ENCODE peak calls at places on chromosomes 3 and 15, in six cellular contexts. One of them, this sample, is unnamed.

GRCh38 chr3:106085998-106086397 is 217.2 kb upstream of the CBLB start:
- DNase-seq in K562: no peak
- DNase-seq in SK-N-SH: no peak
- DNase-seq in HepG2: no peak
- DNase-seq in GM12878: no peak
- DNase-seq in H1: no peak
- DNase-seq in this sample: no peak

GRCh38 chr15:95842576-95842975 is 487.9 kb upstream of the NR2F2 start:
- DNase-seq in K562: no peak
- DNase-seq in SK-N-SH: no peak
- DNase-seq in HepG2: no peak
- DNase-seq in GM12878: no peak
- DNase-seq in H1: no peak
- DNase-seq in this sample: no peak

GRCh38 chr15:78004919-78005634 is 72.4 kb downstream of the TBC1D2B start:
- DNase-seq in K562: no peak
- DNase-seq in SK-N-SH: peak
- DNase-seq in HepG2: no peak
- DNase-seq in GM12878: no peak
- DNase-seq in H1: no peak
- DNase-seq in this sample: peak

GRCh38 chr15:70793694-70794093 is 30.3 kb upstream of the UACA start:
- DNase-seq in K562: no peak
- DNase-seq in SK-N-SH: no peak
- DNase-seq in HepG2: no peak
- DNase-seq in GM12878: no peak
- DNase-seq in H1: no peak
- DNase-seq in this sample: no peak

GRCh38 chr3:124532071-124532470 is 198.2 kb upstream of the UMPS start:
- DNase-seq in K562: no peak
- DNase-seq in SK-N-SH: no peak
- DNase-seq in HepG2: no peak
- DNase-seq in GM12878: no peak
- DNase-seq in H1: no peak
- DNase-seq in this sample: no peak

GRCh38 chr15:78921517-78921916 is 23.3 kb downstream of the CTSH start:
- DNase-seq in K562: no peak
- DNase-seq in SK-N-SH: no peak
- DNase-seq in HepG2: no peak
- DNase-seq in GM12878: no peak
- DNase-seq in H1: no peak
- DNase-seq in this sample: no peak

GRCh38 chr3:147298511-147298982 is 107.8 kb downstream of the ZIC4 start:
- DNase-seq in K562: no peak
- DNase-seq in SK-N-SH: no peak
- DNase-seq in HepG2: peak
- DNase-seq in GM12878: no peak
- DNase-seq in H1: no peak
- DNase-seq in this sample: peak

GRCh38 chr3:46706771-46707582 is 5.8 kb downstream of the TMIE start:
- DNase-seq in K562: no peak
- DNase-seq in SK-N-SH: no peak
- DNase-seq in HepG2: no peak
- DNase-seq in GM12878: no peak
- DNase-seq in H1: no peak
- DNase-seq in this sample: no peak

GRCh38 chr15:99994849-99995248 is 261.6 kb upstream of the LYSMD4 start:
- DNase-seq in K562: no peak
- DNase-seq in SK-N-SH: no peak
- DNase-seq in HepG2: no peak
- DNase-seq in GM12878: no peak
- DNase-seq in H1: no peak
- DNase-seq in this sample: no peak

GRCh38 chr15:77091072-77091471 is 20.2 kb upstream of the TSPAN3 start:
- DNase-seq in K562: no peak
- DNase-seq in SK-N-SH: no peak
- DNase-seq in HepG2: no peak
- DNase-seq in GM12878: no peak
- DNase-seq in H1: peak
- DNase-seq in this sample: no peak

GRCh38 chr15:81182031-81182745 is 14.5 kb upstream of the IL16 start:
- DNase-seq in K562: no peak
- DNase-seq in SK-N-SH: no peak
- DNase-seq in HepG2: no peak
- DNase-seq in GM12878: no peak
- DNase-seq in H1: no peak
- DNase-seq in this sample: no peak

GRCh38 chr3:43699864-43700263 is 9.1 kb downstream of the ABHD5 start:
- DNase-seq in K562: no peak
- DNase-seq in SK-N-SH: peak
- DNase-seq in HepG2: no peak
- DNase-seq in GM12878: no peak
- DNase-seq in H1: no peak
- DNase-seq in this sample: peak
- TF ChIP-seq CHD2 in K562: no peak
- TF ChIP-seq CHD2 in SK-N-SH: no peak
- TF ChIP-seq CHD2 in HepG2: no peak
- TF ChIP-seq CHD2 in GM12878: no peak
- TF ChIP-seq CHD2 in H1: no peak
- TF ChIP-seq CHD2 in this sample: no peak

GRCh38 chr3:148600902-148601765 is 96.6 kb upstream of the AGTR1 start:
- DNase-seq in K562: no peak
- DNase-seq in SK-N-SH: no peak
- DNase-seq in HepG2: peak
- DNase-seq in GM12878: no peak
- DNase-seq in H1: no peak
- DNase-seq in this sample: peak
- H3K27ac ChIP-seq in K562: no peak
- H3K27ac ChIP-seq in SK-N-SH: no peak
- H3K27ac ChIP-seq in HepG2: peak
- H3K27ac ChIP-seq in GM12878: no peak
- H3K27ac ChIP-seq in H1: peak
- H3K27ac ChIP-seq in this sample: peak

GRCh38 chr15:50107591-50108408 is 11.2 kb downstream of the ATP8B4 start:
- DNase-seq in K562: no peak
- DNase-seq in SK-N-SH: no peak
- DNase-seq in HepG2: no peak
- DNase-seq in GM12878: peak
- DNase-seq in H1: no peak
- DNase-seq in this sample: no peak
- TF ChIP-seq CHD2 in K562: no peak
- TF ChIP-seq CHD2 in SK-N-SH: no peak
- TF ChIP-seq CHD2 in HepG2: no peak
- TF ChIP-seq CHD2 in GM12878: no peak
- TF ChIP-seq CHD2 in H1: no peak
- TF ChIP-seq CHD2 in this sample: no peak

GRCh38 chr15:68543546-68544008 is 35.2 kb upstream of the CORO2B start:
- DNase-seq in K562: no peak
- DNase-seq in SK-N-SH: no peak
- DNase-seq in HepG2: no peak
- DNase-seq in GM12878: no peak
- DNase-seq in H1: no peak
- DNase-seq in this sample: peak
- H3K27ac ChIP-seq in K562: no peak
- H3K27ac ChIP-seq in SK-N-SH: peak
- H3K27ac ChIP-seq in HepG2: no peak
- H3K27ac ChIP-seq in GM12878: no peak
- H3K27ac ChIP-seq in H1: no peak
- H3K27ac ChIP-seq in this sample: peak

DNA sequence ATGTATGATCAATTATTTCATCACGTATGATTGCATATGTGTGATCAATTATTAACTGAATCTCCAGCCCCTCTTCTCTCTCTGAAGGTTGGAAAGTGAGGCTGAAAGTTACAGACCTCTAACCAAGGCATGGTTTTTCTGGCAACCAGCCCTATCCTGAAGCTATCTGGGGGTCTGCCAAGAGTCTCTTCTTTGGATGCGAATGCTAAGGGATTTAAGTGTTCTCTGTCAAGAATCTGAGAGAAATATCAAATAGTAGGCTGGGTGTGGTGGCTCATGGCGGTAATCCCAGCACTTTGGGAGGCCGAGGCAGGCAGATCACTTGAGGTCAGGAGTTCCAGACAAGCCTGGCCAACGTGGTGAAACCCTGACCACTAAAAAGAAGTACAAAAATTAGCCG is 8.1 kb downstream of the NKTR start:
- DNase-seq in K562: no peak
- DNase-seq in SK-N-SH: no peak
- DNase-seq in HepG2: no peak
- DNase-seq in GM12878: no peak
- DNase-seq in H1: no peak
- DNase-seq in this sample: no peak
- TF ChIP-seq CHD2 in K562: no peak
- TF ChIP-seq CHD2 in SK-N-SH: no peak
- TF ChIP-seq CHD2 in HepG2: no peak
- TF ChIP-seq CHD2 in GM12878: no peak
- TF ChIP-seq CHD2 in H1: no peak
- TF ChIP-seq CHD2 in this sample: no peak

DNA sequence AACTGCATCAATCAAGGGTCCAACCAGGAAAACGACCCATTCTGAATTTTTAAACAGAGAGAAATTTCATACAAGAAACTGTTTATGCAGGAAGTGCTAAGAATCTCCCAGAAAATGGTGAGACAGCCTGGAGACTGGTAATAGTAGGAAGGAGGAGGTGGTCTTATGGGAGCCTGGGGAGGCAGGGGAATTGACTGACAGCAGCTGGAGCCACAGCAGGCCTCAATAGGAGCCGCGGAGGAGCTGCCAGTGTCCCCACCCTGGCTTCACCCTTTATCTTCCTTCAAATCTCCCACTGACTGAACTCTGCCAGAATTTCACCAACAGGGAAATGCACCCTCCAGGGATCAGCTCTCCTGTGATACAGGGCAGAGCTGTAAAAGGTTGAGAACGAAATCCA is 7.5 kb upstream of the C3orf80 start:
- DNase-seq in K562: no peak
- DNase-seq in SK-N-SH: peak
- DNase-seq in HepG2: no peak
- DNase-seq in GM12878: no peak
- DNase-seq in H1: no peak
- DNase-seq in this sample: no peak
- H3K27ac ChIP-seq in K562: no peak
- H3K27ac ChIP-seq in SK-N-SH: no peak
- H3K27ac ChIP-seq in HepG2: no peak
- H3K27ac ChIP-seq in GM12878: no peak
- H3K27ac ChIP-seq in H1: no peak
- H3K27ac ChIP-seq in this sample: no peak

This sample was measured in A549.